ENCODE peak calls at places on chromosome 5, in eight cellular contexts. F, Q, N, D, Y, V, P and H are unnamed samples. For H3K4me1, the result is how much of the 10 kb centered on the place peaks cover.

GRCh38 chr5:163508753-163509152 is 3.3 kb downstream of the MAT2B start:
- DNase-seq in N (no peak), P (no peak), D (no peak), F (no peak), Q (no peak), Y (no peak), V (no peak), H (no peak)

GRCh38 chr5:108278285-108279240 is 103.3 kb downstream of the FBXL17 start:
- DNase-seq in N (no peak), V (no peak), D (no peak), F (no peak), Q (no peak), P (no peak), Y (no peak), H (peak)

GRCh38 chr5:95284512-95285405 is at the start of gene MCTP1:
- DNase-seq in D (peak), Q (peak), Y (no peak), P (no peak), V (peak), F (peak), N (peak), H (no peak)

GRCh38 chr5:78527054-78527884 is 121.3 kb downstream of the LHFPL2 start:
- DNase-seq in N (peak), Q (no peak), D (no peak), Y (peak), V (peak), P (no peak), F (peak), H (no peak)

GRCh38 chr5:174338204-174339010 is 292.9 kb downstream of the NSG2 start:
- DNase-seq in Y (no peak), Q (no peak), P (no peak), F (no peak), V (no peak), N (no peak), D (no peak), H (no peak)

GRCh38 chr5:80083115-80083890 is 48.2 kb downstream of the THBS4 start:
- DNase-seq in F (peak), Q (peak), V (peak), D (no peak), P (no peak), N (peak), Y (no peak), H (no peak)

GRCh38 chr5:154648706-154649105 is 106.5 kb upstream of the LARP1 start:
- DNase-seq in Q (no peak), P (no peak), Y (no peak), V (no peak), D (no peak), N (no peak), F (peak), H (no peak)

GRCh38 chr5:85441853-85442252 is 1057.2 kb upstream of the EDIL3 start:
- DNase-seq in P (no peak), D (no peak), N (no peak), Y (no peak), V (no peak), F (no peak), Q (no peak), H (no peak)

GRCh38 chr5:76953551-76954382 is 922 bp downstream of the CRHBP start:
- DNase-seq in N (peak), Y (no peak), P (no peak), Q (peak), F (no peak), D (no peak), V (peak), H (no peak)

GRCh38 chr5:97192580-97193421 is 9.8 kb upstream of the RIOK2 start:
- DNase-seq in V (peak), Y (no peak), P (no peak), F (no peak), Q (no peak), N (peak), D (no peak), H (no peak)

DNA sequence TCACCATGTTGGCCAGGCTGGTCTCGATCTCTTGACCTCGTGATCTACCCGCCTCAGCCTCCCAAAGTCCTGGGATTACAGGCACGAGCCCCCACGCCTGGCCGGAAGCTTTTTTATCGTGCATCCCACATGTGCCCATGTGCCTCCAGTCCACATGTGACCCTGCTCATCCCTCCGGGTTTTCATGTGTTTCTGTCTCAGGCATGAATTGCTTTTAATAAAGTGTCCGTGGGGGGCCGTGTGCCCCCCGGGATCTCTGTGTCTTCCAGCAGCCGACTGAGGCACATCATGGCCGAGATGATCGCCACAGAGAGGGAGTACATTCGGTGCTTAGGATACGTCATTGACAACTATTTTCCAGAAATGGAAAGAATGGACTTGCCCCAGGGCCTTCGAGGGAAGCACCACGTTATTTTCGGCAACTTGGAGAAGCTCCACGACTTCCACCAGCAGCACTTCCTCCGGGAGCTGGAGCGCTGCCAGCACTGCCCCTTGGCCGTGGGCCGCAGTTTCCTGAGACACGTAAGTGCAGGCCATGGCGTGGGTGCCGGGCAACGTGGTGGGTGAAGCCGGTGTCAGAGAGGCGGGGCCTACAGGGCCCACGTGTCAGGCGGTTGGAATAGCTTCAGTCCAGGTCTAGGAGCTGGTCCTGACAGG is 22.1 kb upstream of the LRRC14B start:
- DNase-seq in Y (no peak), V (no peak), D (peak), Q (no peak), P (no peak), F (peak), N (no peak), H (no peak)
- H3K4me1 ChIP-seq in Y (under half), V (under half), D (under half), Q (under half), P (under half), F (under half), N (under half), H (under half)

GRCh38 chr5:91271999-91272398 is 111.1 kb downstream of the ARRDC3 start:
- DNase-seq in D (no peak), F (no peak), N (no peak), P (no peak), V (no peak), Q (no peak), Y (no peak), H (no peak)

GRCh38 chr5:91272858-91273257 is 110.3 kb downstream of the ARRDC3 start:
- DNase-seq in P (no peak), D (no peak), Q (no peak), Y (no peak), F (no peak), N (no peak), V (no peak), H (no peak)

GRCh38 chr5:91264311-91265051 is 118.6 kb downstream of the ARRDC3 start:
- DNase-seq in Y (no peak), D (no peak), P (no peak), N (no peak), Q (no peak), F (no peak), V (no peak), H (no peak)

GRCh38 chr5:91266184-91266705 is 116.9 kb downstream of the ARRDC3 start:
- DNase-seq in F (no peak), Q (no peak), N (peak), Y (no peak), D (no peak), P (no peak), V (peak), H (no peak)

GRCh38 chr5:91269198-91269597 is 113.9 kb downstream of the ARRDC3 start:
- DNase-seq in F (no peak), V (no peak), D (no peak), N (peak), Q (no peak), Y (no peak), P (no peak), H (no peak)
- H3K4me1 ChIP-seq in F (under half), V (under half), D (under half), N (under half), Q (under half), Y (under half), P (under half), H (under half)

GRCh38 chr5:34488984-34489383 is 167.1 kb upstream of the RAI14 start:
- DNase-seq in P (no peak), D (no peak), Q (no peak), V (no peak), F (no peak), N (no peak), Y (no peak), H (no peak)
- H3K4me1 ChIP-seq in P (under half), D (under half), Q (under half), V (under half), F (under half), N (under half), Y (under half), H (under half)

GRCh38 chr5:127830157-127830556 is 127.0 kb downstream of the CCDC192 start:
- DNase-seq in Q (no peak), N (no peak), Y (no peak), P (no peak), F (no peak), D (no peak), V (no peak), H (no peak)
- H3K4me1 ChIP-seq in Q (under half), N (under half), Y (under half), P (under half), F (under half), D (under half), V (under half), H (under half)

GRCh38 chr5:135379052-135379654 is 19.9 kb downstream of the MACROH2A1 start:
- DNase-seq in F (no peak), D (no peak), N (peak), P (no peak), V (peak), Y (no peak), Q (no peak), H (no peak)
- H3K4me1 ChIP-seq in F (under half), D (under half), N (under half), P (under half), V (under half), Y (under half), Q (under half), H (under half)

GRCh38 chr5:14176888-14177287 is 33.7 kb downstream of the TRIO start:
- DNase-seq in V (no peak), Q (no peak), N (no peak), D (no peak), Y (no peak), P (no peak), F (no peak), H (no peak)

GRCh38 chr5:14178671-14179211 is 35.6 kb downstream of the TRIO start:
- DNase-seq in N (peak), F (no peak), V (no peak), Q (peak), P (no peak), D (no peak), Y (no peak), H (no peak)

GRCh38 chr5:14179446-14179845 is 36.3 kb downstream of the TRIO start:
- DNase-seq in N (no peak), Y (no peak), V (no peak), D (no peak), P (no peak), Q (no peak), F (no peak), H (no peak)

GRCh38 chr5:14177651-14178050 is 34.5 kb downstream of the TRIO start:
- DNase-seq in V (no peak), D (no peak), P (no peak), Q (no peak), Y (no peak), N (no peak), F (no peak), H (no peak)

DNA sequence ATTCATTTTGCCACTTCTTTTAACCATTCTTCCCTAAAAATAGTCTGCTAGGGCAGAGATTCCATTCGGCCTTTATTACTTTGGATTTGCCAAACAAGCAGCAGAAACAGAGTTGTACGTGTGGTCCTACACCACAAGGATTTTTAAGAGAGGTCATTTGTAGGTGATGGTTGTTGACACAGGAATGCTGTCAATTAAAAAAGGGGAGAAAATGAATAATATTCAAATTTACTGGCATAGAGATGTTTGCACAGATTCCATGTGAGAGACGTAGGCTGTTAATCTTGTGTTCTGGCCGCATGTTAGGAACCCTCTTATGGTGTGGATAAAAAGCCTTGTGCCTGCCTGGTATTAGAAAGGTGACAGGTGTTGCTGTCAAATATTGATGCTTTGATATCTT is 34.9 kb downstream of the TRIO start:
- DNase-seq in V (no peak), F (no peak), Q (no peak), Y (no peak), P (no peak), D (no peak), N (no peak), H (no peak)
- H3K4me1 ChIP-seq in V (half or more), F (under half), Q (under half), Y (half or more), P (under half), D (under half), N (under half), H (under half)

GRCh38 chr5:1101991-1102713 is 9.7 kb downstream of the SLC12A7 start:
- DNase-seq in N (no peak), V (no peak), Q (peak), F (no peak), Y (no peak), D (no peak), P (no peak), H (no peak)

GRCh38 chr5:1098986-1099597 is 12.8 kb downstream of the SLC12A7 start:
- DNase-seq in N (no peak), Q (no peak), P (no peak), Y (no peak), D (no peak), F (no peak), V (no peak), H (peak)

GRCh38 chr5:1097381-1097893 is 14.4 kb downstream of the SLC12A7 start:
- DNase-seq in N (no peak), D (no peak), V (no peak), P (no peak), Q (no peak), Y (no peak), F (no peak), H (no peak)

GRCh38 chr5:1100652-1101574 is 10.9 kb downstream of the SLC12A7 start:
- DNase-seq in N (no peak), P (no peak), Q (no peak), D (no peak), V (no peak), Y (no peak), F (no peak), H (no peak)

DNA sequence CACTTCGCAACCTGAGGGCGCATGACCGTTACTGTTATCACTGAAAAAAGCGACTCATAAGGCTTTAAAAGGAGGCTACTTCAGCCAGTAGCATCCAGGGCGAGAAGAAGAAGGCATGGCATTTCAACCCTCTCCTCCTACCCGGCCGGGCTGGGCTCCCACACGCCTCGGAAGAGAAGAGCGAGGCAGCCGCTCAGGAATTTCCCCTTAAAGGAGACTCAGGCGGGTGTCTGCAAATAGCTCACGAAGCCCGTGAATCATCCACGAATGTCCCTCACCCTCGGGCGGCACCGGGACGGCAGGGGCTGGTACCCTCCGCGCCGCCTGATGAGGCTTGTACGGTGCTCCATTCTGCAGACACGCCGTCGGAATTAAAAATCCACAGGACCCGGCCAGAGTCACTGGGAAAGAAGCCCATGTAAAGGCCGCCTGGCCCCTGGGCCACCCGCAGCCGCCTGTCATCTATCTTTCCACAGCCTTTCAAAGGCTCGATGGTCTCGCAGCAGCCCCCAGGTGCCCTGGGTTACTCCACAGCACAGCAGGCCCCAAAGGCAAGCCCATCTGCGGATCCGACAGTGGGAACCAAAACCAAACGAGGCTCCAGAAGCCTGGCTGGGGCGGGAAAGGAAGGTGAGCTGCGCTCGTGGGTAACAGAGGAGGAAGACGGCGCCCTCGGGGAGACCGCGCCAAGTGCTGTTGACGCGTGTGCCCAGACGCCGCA is 11.8 kb downstream of the SLC12A7 start:
- DNase-seq in F (no peak), P (no peak), N (no peak), Y (no peak), D (no peak), Q (no peak), V (no peak), H (no peak)
- H3K4me1 ChIP-seq in F (under half), P (under half), N (under half), Y (under half), D (under half), Q (under half), V (under half), H (under half)